ENCODE peak calls at places on chromosomes 5 and 9, in seven cellular contexts. G is nephron progenitor cell; R is activated CD4-positive, alpha-beta T cell treated with anti-CD3 and anti-CD28 coated beads, Interleukin-2, amount 10 ng/mL, durations not matched to agents 7 days and 5 days; V is GM03348; H is NCI-H1105; F is NCI-H510A treated with DMSO at 0.1 percent for 48 hours; K is hepatic stellate cell. S is an unnamed sample.
A peak's percentile ranks its signal among the peaks of the same experiment; 100 is the strongest.

GRCh38 chr5:129460951-129461815 is 1.1 kb downstream of the ADAMTS19 start:
- DNase-seq in G (peak; percentile 74), R (peak; percentile 15), V (peak; percentile 27), H (peak; percentile 6), F (peak; percentile 39), K (no peak), S (peak; percentile 56)

GRCh38 chr5:147949711-147950573 is 43.6 kb upstream of the C5orf46 start:
- DNase-seq in G (no peak), R (no peak), V (peak; percentile 58), H (peak; percentile 13), F (peak; percentile 81), K (peak; percentile 45), S (peak; percentile 64)

GRCh38 chr9:133601746-133602145 is 7.4 kb downstream of the FAM163B start:
- DNase-seq in G (no peak), R (no peak), V (no peak), H (no peak), F (no peak), K (no peak), S (no peak)

GRCh38 chr9:13588151-13589043 is 308.9 kb upstream of the MPDZ start:
- DNase-seq in G (peak; percentile 3), R (no peak), V (no peak), H (no peak), F (no peak), K (no peak), S (no peak)

GRCh38 chr5:58722160-58722559 is 139.3 kb downstream of the RAB3C start:
- DNase-seq in G (no peak), R (no peak), V (no peak), H (no peak), F (no peak), K (no peak), S (no peak)

GRCh38 chr5:10320793-10321192 is 13.1 kb upstream of the CMBL start:
- DNase-seq in G (no peak), R (no peak), V (no peak), H (no peak), F (no peak), K (no peak), S (no peak)

GRCh38 chr9:9142001-9142400 is 1342.4 kb upstream of the DMAC1 start:
- DNase-seq in G (no peak), R (no peak), V (no peak), H (peak; percentile 71), F (peak; percentile 80), K (no peak), S (no peak)

GRCh38 chr5:74394924-74395880 is 245.3 kb downstream of the ENC1 start:
- DNase-seq in G (no peak), R (no peak), V (no peak), H (no peak), F (no peak), K (no peak), S (peak; percentile 92)

GRCh38 chr5:141604318-141604717 is 14.5 kb downstream of the DIAPH1 start:
- DNase-seq in G (no peak), R (no peak), V (peak; percentile 89), H (no peak), F (no peak), K (peak; percentile 83), S (no peak)

GRCh38 chr5:87940775-87941174 is 327.9 kb downstream of the TMEM161B start:
- DNase-seq in G (no peak), R (no peak), V (no peak), H (no peak), F (no peak), K (no peak), S (no peak)

GRCh38 chr5:105506692-105507277 is 1944.2 kb upstream of the NUDT12 start:
- DNase-seq in G (peak; percentile 8), R (no peak), V (no peak), H (no peak), F (no peak), K (peak; percentile 6), S (peak; percentile 16)

GRCh38 chr5:157354825-157355224 is 88.9 kb downstream of the CYFIP2 start:
- DNase-seq in G (no peak), R (no peak), V (no peak), H (no peak), F (no peak), K (no peak), S (no peak)

GRCh38 chr9:127963359-127964064 is 17.3 kb downstream of the EEIG1 start:
- DNase-seq in G (peak; percentile 55), R (no peak), V (peak; percentile 56), H (no peak), F (no peak), K (peak; percentile 43), S (no peak)

GRCh38 chr5:38104497-38105230 is 153.7 kb upstream of the EGFLAM start:
- DNase-seq in G (no peak), R (no peak), V (no peak), H (no peak), F (no peak), K (no peak), S (no peak)

GRCh38 chr5:125336401-125336800 is 590.0 kb upstream of the ZNF608 start:
- DNase-seq in G (no peak), R (no peak), V (no peak), H (no peak), F (no peak), K (no peak), S (no peak)

GRCh38 chr5:177472460-177473441 is 683 bp downstream of the DBN1 start:
- DNase-seq in G (peak; percentile 74), R (peak; percentile 48), V (peak; percentile 78), H (peak; percentile 38), F (no peak), K (peak; percentile 69), S (no peak)

GRCh38 chr5:95841914-95842812 is 19.6 kb upstream of the GLRX start:
- DNase-seq in G (no peak), R (no peak), V (peak; percentile 77), H (no peak), F (no peak), K (peak; percentile 75), S (no peak)

GRCh38 chr9:124286292-124286931 is 28.7 kb downstream of the NEK6 start:
- DNase-seq in G (no peak), R (peak; percentile 26), V (peak; percentile 60), H (no peak), F (no peak), K (peak; percentile 95), S (peak; percentile 90)

GRCh38 chr5:139451878-139452660 is 10.5 kb downstream of the ECSCR start:
- DNase-seq in G (no peak), R (no peak), V (no peak), H (no peak), F (no peak), K (no peak), S (no peak)

GRCh38 chr9:134085674-134086073 is 17.8 kb upstream of the BRD3 start:
- DNase-seq in G (no peak), R (no peak), V (no peak), H (no peak), F (no peak), K (no peak), S (no peak)

GRCh38 chr9:110283736-110284135 is 27.4 kb upstream of the TXN start:
- DNase-seq in G (no peak), R (no peak), V (no peak), H (peak; percentile 82), F (no peak), K (no peak), S (no peak)

GRCh38 chr5:154728884-154729283 is 26.3 kb upstream of the LARP1 start:
- DNase-seq in G (no peak), R (no peak), V (no peak), H (no peak), F (no peak), K (no peak), S (no peak)

GRCh38 chr5:61398440-61398839 is 66.4 kb downstream of the ZSWIM6 start:
- DNase-seq in G (no peak), R (no peak), V (no peak), H (no peak), F (no peak), K (no peak), S (no peak)

GRCh38 chr9:81729141-81729540 is 39.8 kb upstream of the TLE1 start:
- DNase-seq in G (no peak), R (no peak), V (no peak), H (no peak), F (no peak), K (no peak), S (peak; percentile 33)

GRCh38 chr9:136219276-136219675 is 14.3 kb upstream of the LHX3 start:
- DNase-seq in G (no peak), R (no peak), V (no peak), H (no peak), F (no peak), K (no peak), S (no peak)

GRCh38 chr5:142645456-142645855 is 40.4 kb downstream of the FGF1 start:
- DNase-seq in G (no peak), R (no peak), V (no peak), H (no peak), F (no peak), K (no peak), S (no peak)

GRCh38 chr9:132894343-132894742 is 15.6 kb downstream of the SPACA9 start:
- DNase-seq in G (no peak), R (no peak), V (no peak), H (no peak), F (no peak), K (no peak), S (no peak)

GRCh38 chr5:143405063-143405746 is 1.7 kb upstream of the NR3C1 start:
- DNase-seq in G (peak; percentile 86), R (peak; percentile 89), V (peak; percentile 80), H (peak; percentile 51), F (peak; percentile 88), K (peak; percentile 47), S (peak; percentile 85)

GRCh38 chr5:106121972-106122605 is 1548.6 kb downstream of the EFNA5 start:
- DNase-seq in G (peak; percentile 54), R (no peak), V (peak; percentile 72), H (no peak), F (no peak), K (no peak), S (peak; percentile 56)

GRCh38 chr5:178182158-178182876 is 4.9 kb downstream of the GMCL2 start:
- DNase-seq in G (no peak), R (no peak), V (no peak), H (no peak), F (no peak), K (no peak), S (no peak)

GRCh38 chr9:111731916-111732315 is 62.8 kb downstream of the SHOC1 start:
- DNase-seq in G (no peak), R (no peak), V (no peak), H (no peak), F (no peak), K (no peak), S (no peak)

GRCh38 chr9:137045294-137046093 is 483 bp downstream of the NPDC1 start:
- DNase-seq in G (peak; percentile 61), R (no peak), V (peak; percentile 71), H (no peak), F (no peak), K (peak; percentile 72), S (no peak)

GRCh38 chr5:167995844-167996400 is 295.5 kb upstream of the WWC1 start:
- DNase-seq in G (no peak), R (no peak), V (no peak), H (no peak), F (no peak), K (no peak), S (no peak)

GRCh38 chr5:113212244-113212920 is 222.4 kb downstream of the TSSK1B start:
- DNase-seq in G (no peak), R (no peak), V (no peak), H (peak; percentile 34), F (no peak), K (no peak), S (no peak)